ENCODE peak calls at places on chromosomes 7 and 10, in six cellular contexts. One of them, this sample, is unnamed.
A peak's percentile ranks its signal among the peaks of the same experiment; 100 is the strongest.

GRCh38 chr7:31705377-31705776 is 18.4 kb downstream of the PPP1R17 start:
- DNase-seq in A549: no peak
- DNase-seq in HepG2: no peak
- DNase-seq in uterus: no peak
- DNase-seq in prostate gland: no peak
- DNase-seq in gastrocnemius medialis: no peak
- DNase-seq in this sample: no peak

GRCh38 chr7:81064446-81064845 is 145.6 kb upstream of the SEMA3C start:
- DNase-seq in HepG2: no peak
- DNase-seq in gastrocnemius medialis: no peak
- DNase-seq in prostate gland: no peak
- DNase-seq in uterus: no peak
- DNase-seq in A549: no peak
- DNase-seq in this sample: no peak

GRCh38 chr7:64541438-64542359 is 21.2 kb downstream of the ZNF680 start:
- DNase-seq in uterus: no peak
- DNase-seq in HepG2: no peak
- DNase-seq in gastrocnemius medialis: peak; percentile 10
- DNase-seq in A549: no peak
- DNase-seq in prostate gland: no peak
- DNase-seq in this sample: no peak

GRCh38 chr10:70894416-70894815 is 6.1 kb upstream of the PCBD1 start:
- DNase-seq in gastrocnemius medialis: no peak
- DNase-seq in prostate gland: no peak
- DNase-seq in A549: no peak
- DNase-seq in HepG2: no peak
- DNase-seq in uterus: no peak
- DNase-seq in this sample: no peak

GRCh38 chr10:6119423-6119822 is 30.6 kb downstream of the RBM17 start:
- DNase-seq in HepG2: no peak
- DNase-seq in A549: no peak
- DNase-seq in gastrocnemius medialis: no peak
- DNase-seq in uterus: no peak
- DNase-seq in prostate gland: no peak
- DNase-seq in this sample: no peak

GRCh38 chr10:83190614-83191013 is 948.7 kb upstream of the GHITM start:
- DNase-seq in gastrocnemius medialis: no peak
- DNase-seq in A549: no peak
- DNase-seq in HepG2: no peak
- DNase-seq in prostate gland: no peak
- DNase-seq in uterus: no peak
- DNase-seq in this sample: no peak

GRCh38 chr10:67818323-67818722 is 19.7 kb downstream of the DNAJC12 start:
- DNase-seq in HepG2: peak; percentile 85
- DNase-seq in prostate gland: no peak
- DNase-seq in gastrocnemius medialis: no peak
- DNase-seq in A549: peak; percentile 97
- DNase-seq in uterus: no peak
- DNase-seq in this sample: no peak

GRCh38 chr7:2996141-2996540 is 47.5 kb downstream of the CARD11 start:
- DNase-seq in gastrocnemius medialis: no peak
- DNase-seq in A549: no peak
- DNase-seq in uterus: no peak
- DNase-seq in prostate gland: no peak
- DNase-seq in HepG2: no peak
- DNase-seq in this sample: no peak

GRCh38 chr7:117132385-117133120 is 179.3 kb downstream of the ST7 start:
- DNase-seq in gastrocnemius medialis: no peak
- DNase-seq in uterus: no peak
- DNase-seq in prostate gland: no peak
- DNase-seq in HepG2: no peak
- DNase-seq in A549: peak; percentile 80
- DNase-seq in this sample: no peak

GRCh38 chr7:73872056-73872908 is 11.3 kb downstream of the TMEM270 start:
- DNase-seq in uterus: no peak
- DNase-seq in A549: no peak
- DNase-seq in prostate gland: no peak
- DNase-seq in HepG2: no peak
- DNase-seq in gastrocnemius medialis: no peak
- DNase-seq in this sample: no peak
- TF ChIP-seq POLR2A in uterus: no peak
- TF ChIP-seq POLR2A in A549: no peak
- TF ChIP-seq POLR2A in prostate gland: no peak
- TF ChIP-seq POLR2A in HepG2: no peak
- TF ChIP-seq POLR2A in gastrocnemius medialis: no peak
- TF ChIP-seq POLR2A in this sample: no peak

DNA sequence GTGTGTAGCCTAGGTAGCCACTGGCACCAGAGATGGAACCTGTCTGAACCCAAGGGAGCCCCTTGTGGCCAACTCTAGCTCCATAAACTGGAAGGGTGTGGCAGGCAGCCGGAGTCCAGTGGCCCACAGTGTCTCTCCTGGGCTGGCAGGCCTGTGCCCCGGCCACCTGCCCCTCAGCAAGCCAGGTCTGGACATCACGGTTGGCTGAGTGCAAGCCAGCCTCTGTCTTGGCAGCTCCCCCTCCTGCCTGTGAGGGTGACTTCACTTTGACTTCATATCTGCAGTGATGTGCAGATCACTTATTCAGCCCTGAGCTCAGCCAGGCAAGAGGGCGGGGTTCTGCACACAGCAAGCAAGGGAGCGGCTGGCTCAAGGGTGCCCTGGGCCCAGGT is 1.3 kb upstream of the RET start:
- DNase-seq in HepG2: no peak
- DNase-seq in gastrocnemius medialis: no peak
- DNase-seq in prostate gland: no peak
- DNase-seq in uterus: no peak
- DNase-seq in A549: peak; percentile 48
- DNase-seq in this sample: no peak
- TF ChIP-seq CTCF in HepG2: peak; percentile 14
- TF ChIP-seq CTCF in gastrocnemius medialis: no peak
- TF ChIP-seq CTCF in prostate gland: no peak
- TF ChIP-seq CTCF in uterus: no peak
- TF ChIP-seq CTCF in A549: peak; percentile 8
- TF ChIP-seq CTCF in this sample: no peak

GRCh38 chr10:120098242-120098930 is 205.9 kb downstream of the SEC23IP start:
- DNase-seq in gastrocnemius medialis: no peak
- DNase-seq in prostate gland: peak; percentile 23
- DNase-seq in A549: no peak
- DNase-seq in uterus: no peak
- DNase-seq in HepG2: no peak
- DNase-seq in this sample: no peak

GRCh38 chr10:120108941-120109340 is 216.4 kb downstream of the SEC23IP start:
- DNase-seq in prostate gland: no peak
- DNase-seq in A549: no peak
- DNase-seq in HepG2: no peak
- DNase-seq in gastrocnemius medialis: no peak
- DNase-seq in uterus: no peak
- DNase-seq in this sample: no peak

GRCh38 chr10:120103957-120104560 is 211.5 kb downstream of the SEC23IP start:
- DNase-seq in HepG2: no peak
- DNase-seq in uterus: no peak
- DNase-seq in A549: no peak
- DNase-seq in gastrocnemius medialis: no peak
- DNase-seq in prostate gland: no peak
- DNase-seq in this sample: no peak
- H3K4me3 ChIP-seq in HepG2: no peak overlapping the region
- H3K4me3 ChIP-seq in uterus: no peak overlapping the region
- H3K4me3 ChIP-seq in A549: no peak overlapping the region
- H3K4me3 ChIP-seq in gastrocnemius medialis: no peak overlapping the region
- H3K4me3 ChIP-seq in prostate gland: no peak overlapping the region
- H3K4me3 ChIP-seq in this sample: no peak overlapping the region

GRCh38 chr7:21887353-21887752 is 58.3 kb downstream of the CDCA7L start:
- DNase-seq in uterus: no peak
- DNase-seq in gastrocnemius medialis: no peak
- DNase-seq in prostate gland: no peak
- DNase-seq in A549: no peak
- DNase-seq in HepG2: no peak
- DNase-seq in this sample: no peak

GRCh38 chr7:21884496-21884895 is 61.2 kb downstream of the CDCA7L start:
- DNase-seq in uterus: no peak
- DNase-seq in prostate gland: no peak
- DNase-seq in A549: no peak
- DNase-seq in gastrocnemius medialis: no peak
- DNase-seq in HepG2: no peak
- DNase-seq in this sample: no peak

GRCh38 chr7:21886396-21886795 is 59.3 kb downstream of the CDCA7L start:
- DNase-seq in A549: no peak
- DNase-seq in uterus: no peak
- DNase-seq in prostate gland: no peak
- DNase-seq in gastrocnemius medialis: no peak
- DNase-seq in HepG2: no peak
- DNase-seq in this sample: no peak

GRCh38 chr7:21883069-21883468 is 62.6 kb downstream of the CDCA7L start:
- DNase-seq in A549: no peak
- DNase-seq in uterus: no peak
- DNase-seq in prostate gland: no peak
- DNase-seq in gastrocnemius medialis: no peak
- DNase-seq in HepG2: no peak
- DNase-seq in this sample: no peak

DNA sequence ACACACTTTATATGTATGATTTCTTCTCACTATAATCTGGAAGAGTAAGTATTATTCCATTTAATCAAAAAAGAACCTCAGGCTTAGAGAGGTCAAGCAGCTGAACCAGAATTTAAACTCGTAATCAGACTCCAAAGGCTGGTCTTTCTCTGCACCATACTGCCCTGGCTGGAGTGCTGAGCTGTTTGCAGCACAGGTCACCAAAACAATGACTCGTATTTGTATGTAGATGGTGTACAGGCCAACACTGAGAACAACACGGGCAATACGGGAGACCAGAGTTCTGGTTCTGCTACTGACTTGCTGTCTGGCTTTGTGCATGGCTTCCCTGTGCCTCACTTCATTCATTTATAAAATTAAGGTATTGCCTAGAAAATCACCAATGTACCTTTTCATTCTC is 57.9 kb downstream of the CDCA7L start:
- DNase-seq in A549: no peak
- DNase-seq in gastrocnemius medialis: no peak
- DNase-seq in prostate gland: no peak
- DNase-seq in uterus: no peak
- DNase-seq in HepG2: no peak
- DNase-seq in this sample: no peak
- TF ChIP-seq POLR2A in A549: no peak
- TF ChIP-seq POLR2A in gastrocnemius medialis: no peak
- TF ChIP-seq POLR2A in prostate gland: no peak
- TF ChIP-seq POLR2A in uterus: no peak
- TF ChIP-seq POLR2A in HepG2: no peak
- TF ChIP-seq POLR2A in this sample: no peak

GRCh38 chr10:61749271-61749670 is 86.5 kb downstream of the CABCOCO1 start:
- DNase-seq in prostate gland: no peak
- DNase-seq in gastrocnemius medialis: no peak
- DNase-seq in HepG2: no peak
- DNase-seq in uterus: no peak
- DNase-seq in A549: no peak
- DNase-seq in this sample: no peak

GRCh38 chr10:61742812-61743211 is 80.1 kb downstream of the CABCOCO1 start:
- DNase-seq in A549: no peak
- DNase-seq in prostate gland: no peak
- DNase-seq in HepG2: no peak
- DNase-seq in uterus: no peak
- DNase-seq in gastrocnemius medialis: no peak
- DNase-seq in this sample: no peak

GRCh38 chr10:61747341-61747740 is 84.6 kb downstream of the CABCOCO1 start:
- DNase-seq in A549: no peak
- DNase-seq in HepG2: peak; percentile 46
- DNase-seq in gastrocnemius medialis: no peak
- DNase-seq in prostate gland: no peak
- DNase-seq in uterus: no peak
- DNase-seq in this sample: no peak

GRCh38 chr10:61744469-61744868 is 81.7 kb downstream of the CABCOCO1 start:
- DNase-seq in gastrocnemius medialis: no peak
- DNase-seq in A549: peak; percentile 26
- DNase-seq in uterus: no peak
- DNase-seq in prostate gland: no peak
- DNase-seq in HepG2: no peak
- DNase-seq in this sample: no peak
- TF ChIP-seq CTCF in gastrocnemius medialis: no peak
- TF ChIP-seq CTCF in A549: peak; percentile 10
- TF ChIP-seq CTCF in uterus: no peak
- TF ChIP-seq CTCF in prostate gland: no peak
- TF ChIP-seq CTCF in HepG2: peak; percentile 34
- TF ChIP-seq CTCF in this sample: no peak

DNA sequence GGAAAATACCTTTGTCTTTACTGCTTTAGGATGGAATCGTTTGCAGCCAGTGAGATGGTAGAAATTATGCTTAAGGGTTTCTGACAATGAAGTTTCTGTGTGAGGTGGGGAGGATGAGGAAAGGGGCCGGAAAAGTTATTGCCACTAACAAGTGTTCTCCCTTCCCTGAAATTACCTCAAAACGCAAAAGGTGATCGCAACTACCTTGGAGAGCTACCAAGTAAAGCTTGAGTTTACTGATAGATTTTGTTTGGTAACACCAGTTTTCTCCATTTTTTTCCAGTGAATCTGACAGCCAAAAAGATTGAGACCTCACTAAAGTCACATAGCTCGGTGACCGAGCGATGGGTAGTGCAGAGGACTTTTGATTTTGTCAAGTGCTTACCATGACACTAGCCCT is 1.5 kb downstream of the SUV39H2 start:
- DNase-seq in gastrocnemius medialis: no peak
- DNase-seq in uterus: no peak
- DNase-seq in A549: no peak
- DNase-seq in HepG2: no peak
- DNase-seq in prostate gland: no peak
- DNase-seq in this sample: no peak
- H3K4me3 ChIP-seq in gastrocnemius medialis: peak overlapping the region; percentile 83
- H3K4me3 ChIP-seq in uterus: no peak overlapping the region
- H3K4me3 ChIP-seq in A549: peak overlapping the region; percentile 96
- H3K4me3 ChIP-seq in HepG2: peak overlapping the region; percentile 98
- H3K4me3 ChIP-seq in prostate gland: no peak overlapping the region
- H3K4me3 ChIP-seq in this sample: peak overlapping the region; percentile 72

DNA sequence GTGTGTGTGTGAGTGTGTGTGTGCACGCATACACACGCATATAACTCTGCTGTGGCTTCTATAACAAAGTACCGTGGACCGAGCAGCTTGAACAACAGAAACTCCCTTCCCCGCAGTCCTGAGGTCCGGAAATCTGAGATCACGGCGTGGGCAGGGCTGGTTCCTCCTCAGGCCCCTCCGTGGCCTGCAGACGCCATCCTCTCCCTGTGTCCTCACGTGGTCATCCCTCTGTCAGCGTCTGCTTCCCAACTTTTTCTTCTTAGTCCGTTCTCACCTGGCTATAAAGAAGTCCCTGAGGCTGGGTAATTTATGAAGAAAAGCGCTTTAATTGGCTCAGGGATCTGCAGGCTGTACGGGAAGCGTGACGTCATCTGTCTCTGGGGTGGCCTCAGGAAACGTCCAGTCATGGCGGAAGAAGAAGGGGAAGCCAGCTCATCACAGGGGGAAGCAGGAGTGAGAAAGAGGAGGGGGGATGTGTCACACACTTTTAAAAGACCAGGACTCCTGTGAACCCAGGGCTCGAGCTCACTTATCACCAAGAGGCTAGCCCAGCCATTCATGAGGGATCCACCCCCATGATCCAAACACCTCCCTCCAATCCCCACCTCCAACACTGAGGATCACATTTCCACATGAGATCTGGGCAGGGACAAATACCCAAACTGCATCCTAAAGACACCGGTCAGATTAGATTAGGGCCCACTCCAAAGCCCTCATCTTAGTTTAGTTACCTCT is 91.2 kb upstream of the INSIG1 start:
- DNase-seq in A549: no peak
- DNase-seq in HepG2: no peak
- DNase-seq in uterus: peak; percentile 76
- DNase-seq in gastrocnemius medialis: peak; percentile 53
- DNase-seq in prostate gland: no peak
- DNase-seq in this sample: no peak
- TF ChIP-seq POLR2A in A549: no peak
- TF ChIP-seq POLR2A in HepG2: no peak
- TF ChIP-seq POLR2A in uterus: no peak
- TF ChIP-seq POLR2A in gastrocnemius medialis: no peak
- TF ChIP-seq POLR2A in prostate gland: no peak
- TF ChIP-seq POLR2A in this sample: no peak